ENCODE peak calls at places on chromosome 17, in seven cellular contexts. B, J, P, F, M, W and T are unnamed samples.

GRCh38 chr17:16215002-16215272 is 397 bp downstream of the NCOR1 start:
- DNase-seq in F (no peak), P (no peak), J (no peak), W (peak), M (peak), B (peak), T (peak)

GRCh38 chr17:19508327-19508867 is 25.3 kb upstream of the SLC47A1 start:
- DNase-seq in P (no peak), B (peak), W (no peak), J (peak), M (no peak), F (no peak), T (peak)

GRCh38 chr17:927611-928461 is 51.7 kb downstream of the NXN start:
- DNase-seq in B (no peak), F (no peak), W (peak), P (peak), M (peak), J (no peak), T (peak)

GRCh38 chr17:38456031-38456815 is 28.0 kb downstream of the ARHGAP23 start:
- DNase-seq in B (no peak), W (peak), F (no peak), P (no peak), M (peak), J (no peak), T (peak)

GRCh38 chr17:33498069-33498468 is 205.0 kb upstream of the ASIC2 start:
- DNase-seq in M (peak), F (no peak), W (no peak), P (no peak), B (no peak), J (no peak), T (no peak)

GRCh38 chr17:17913695-17914332 is 58.4 kb downstream of the TOM1L2 start:
- DNase-seq in J (no peak), M (peak), W (peak), P (peak), F (no peak), B (peak), T (peak)

GRCh38 chr17:51120357-51120738 is 320 bp downstream of the SPAG9 start:
- DNase-seq in P (peak), W (peak), J (no peak), B (no peak), M (no peak), F (no peak), T (peak)

GRCh38 chr17:31401456-31402254 is 10.2 kb downstream of the RAB11FIP4 start:
- DNase-seq in J (no peak), B (peak), P (no peak), W (no peak), F (no peak), M (no peak), T (no peak)

GRCh38 chr17:56173958-56174357 is 20.7 kb downstream of the ANKFN1 start:
- DNase-seq in P (no peak), J (no peak), W (no peak), M (peak), B (no peak), F (no peak), T (peak)

GRCh38 chr17:36813957-36814356 is 123.3 kb upstream of the LHX1 start:
- DNase-seq in J (no peak), P (no peak), F (no peak), W (no peak), B (no peak), M (no peak), T (no peak)

GRCh38 chr17:57021226-57021940 is 43.5 kb downstream of the SCPEP1 start:
- DNase-seq in W (peak), F (no peak), B (no peak), M (no peak), J (no peak), P (no peak), T (no peak)

GRCh38 chr17:14203392-14203791 is 33.3 kb downstream of the CDRT15 start:
- DNase-seq in B (no peak), P (peak), F (no peak), M (no peak), J (no peak), W (no peak), T (peak)

GRCh38 chr17:43219001-43219400 is 7.3 kb downstream of the TMEM106A start:
- DNase-seq in M (no peak), J (no peak), W (no peak), P (no peak), F (no peak), B (no peak), T (no peak)

GRCh38 chr17:45895304-45895968 is 1.1 kb downstream of the MAPT start:
- DNase-seq in P (no peak), W (no peak), M (peak), J (peak), B (peak), F (peak), T (peak)

GRCh38 chr17:6893382-6894205 is 62.1 kb upstream of the TEKT1 start:
- DNase-seq in J (peak), M (no peak), F (no peak), P (no peak), B (peak), W (no peak), T (peak)

GRCh38 chr17:20103454-20104448 is 94.6 kb downstream of the SPECC1 start:
- DNase-seq in P (no peak), B (no peak), M (no peak), F (no peak), W (no peak), J (no peak), T (no peak)

GRCh38 chr17:35097776-35098175 is 21.9 kb downstream of the RAD51D start:
- DNase-seq in B (no peak), P (no peak), F (no peak), M (no peak), J (no peak), W (no peak), T (no peak)

GRCh38 chr17:79411419-79411818 is 199.4 kb downstream of the RBFOX3 start:
- DNase-seq in F (no peak), J (no peak), M (no peak), W (no peak), B (no peak), P (no peak), T (no peak)

GRCh38 chr17:44247346-44248219 is 20.4 kb downstream of the SLC4A1 start:
- DNase-seq in F (no peak), W (no peak), P (no peak), M (no peak), B (no peak), J (no peak), T (no peak)

GRCh38 chr17:19410875-19411291 is at the start of gene RNF112:
- DNase-seq in M (no peak), J (no peak), P (peak), B (no peak), F (no peak), W (no peak), T (peak)

GRCh38 chr17:67602974-67603373 is 114.8 kb upstream of the NOL11 start:
- DNase-seq in M (peak), F (peak), J (peak), B (peak), P (peak), W (no peak), T (peak)

GRCh38 chr17:61475726-61476125 is 23.5 kb downstream of the TBX4 start:
- DNase-seq in B (peak), J (no peak), W (no peak), M (peak), F (no peak), P (peak), T (no peak)

GRCh38 chr17:39676198-39676819 is 8.1 kb downstream of the PNMT start:
- DNase-seq in B (no peak), J (no peak), F (no peak), M (no peak), P (no peak), W (no peak), T (no peak)

GRCh38 chr17:47120521-47121095 is 68.5 kb downstream of the CDC27 start:
- DNase-seq in F (no peak), J (no peak), B (no peak), P (peak), M (peak), W (no peak), T (no peak)

GRCh38 chr17:39225974-39226683 is 384 bp upstream of the STAC2 start:
- DNase-seq in F (peak), P (peak), B (peak), W (no peak), J (peak), M (peak), T (peak)

GRCh38 chr17:55433029-55433628 is 11.5 kb upstream of the MMD start:
- DNase-seq in J (no peak), M (no peak), F (no peak), B (no peak), P (peak), W (peak), T (peak)

GRCh38 chr17:13835151-13835550 is 233.4 kb upstream of the HS3ST3A1 start:
- DNase-seq in W (no peak), J (no peak), P (no peak), F (no peak), M (no peak), B (no peak), T (no peak)

GRCh38 chr17:35084987-35085386 is 21.5 kb upstream of the RFFL start:
- DNase-seq in M (no peak), P (peak), W (no peak), J (no peak), B (no peak), F (no peak), T (peak)

DNA sequence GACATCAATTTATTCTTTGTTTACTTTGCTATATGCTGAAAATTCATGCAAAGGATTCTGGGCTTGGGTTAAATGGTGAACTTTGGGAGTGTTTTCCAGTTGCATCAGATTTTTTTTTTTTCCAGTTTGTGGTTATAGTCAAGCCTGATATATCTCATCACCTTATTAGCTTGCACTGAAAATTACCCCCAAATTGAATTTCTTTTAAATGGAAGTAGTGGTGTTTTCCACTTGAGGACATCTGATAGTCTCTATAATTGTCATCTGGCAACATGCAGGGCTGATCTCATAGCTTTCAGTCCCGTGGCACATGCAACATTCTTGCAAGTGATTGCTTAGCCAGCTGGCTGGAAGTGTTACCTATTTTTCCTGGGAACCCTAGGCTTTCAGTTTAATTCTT is 4.7 kb upstream of the KRTAP3-1 start:
- DNase-seq in M (no peak), B (no peak), J (no peak), P (peak), F (no peak), W (no peak), T (peak)
- H3K18ac ChIP-seq in M (no peak), B (no peak), J (no peak), P (no peak), F (no peak), W (no peak), T (no peak)

GRCh38 chr17:66542183-66542966 is 240.0 kb downstream of the PRKCA start:
- DNase-seq in B (no peak), P (peak), M (peak), F (no peak), W (no peak), J (no peak), T (no peak)
- H3K18ac ChIP-seq in B (no peak), P (peak), M (peak), F (no peak), W (no peak), J (no peak), T (no peak)

GRCh38 chr17:82310877-82311276 is 6.5 kb downstream of the CD7 start:
- DNase-seq in W (no peak), P (no peak), J (no peak), B (no peak), F (no peak), M (no peak), T (no peak)
- H3K18ac ChIP-seq in W (no peak), P (no peak), J (no peak), B (no peak), F (no peak), M (no peak), T (no peak)

GRCh38 chr17:69455040-69455439 is 40.5 kb downstream of the MAP2K6 start:
- DNase-seq in B (no peak), J (no peak), M (no peak), P (no peak), F (no peak), W (no peak), T (no peak)
- H3K18ac ChIP-seq in B (no peak), J (no peak), M (no peak), P (no peak), F (no peak), W (no peak), T (no peak)

GRCh38 chr17:48615963-48616718 is 1.0 kb upstream of the HOXB8 start:
- DNase-seq in W (no peak), J (no peak), B (no peak), M (peak), P (no peak), F (no peak), T (no peak)
- H3K18ac ChIP-seq in W (no peak), J (no peak), B (no peak), M (peak), P (no peak), F (no peak), T (no peak)

DNA sequence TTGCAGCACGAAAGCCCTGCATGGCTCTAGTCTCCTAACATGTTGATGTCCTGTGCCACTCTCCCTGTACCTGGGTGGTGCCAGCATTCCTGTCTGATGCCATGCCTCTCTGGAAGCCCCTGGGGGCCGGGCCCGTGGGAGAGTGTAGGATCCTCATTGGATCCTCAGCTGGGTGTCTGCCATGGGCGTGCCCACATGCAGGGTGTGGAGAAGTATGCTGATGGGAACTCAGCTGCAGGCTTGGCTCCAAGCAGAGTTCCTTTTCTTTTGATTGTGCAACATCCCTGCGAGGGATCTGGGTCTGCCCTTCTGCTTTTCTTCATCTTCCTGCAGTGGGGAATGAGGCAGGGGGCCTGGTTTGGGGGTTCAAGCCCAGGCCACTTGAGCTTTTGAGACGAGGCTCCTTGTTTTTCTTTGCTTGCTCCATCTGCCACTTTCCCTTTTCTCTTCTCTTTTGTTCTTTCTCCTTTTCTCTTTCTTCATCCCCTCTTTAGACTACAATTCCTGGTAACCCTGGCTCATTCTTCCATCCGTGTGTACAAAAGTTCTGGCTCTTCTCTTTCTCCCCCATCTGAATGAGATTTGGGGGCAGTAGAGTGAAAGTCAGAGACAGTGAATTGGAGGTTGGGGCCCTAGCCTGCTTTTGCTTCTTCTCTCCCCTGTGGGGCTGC is 32.9 kb downstream of the KSR1 start:
- DNase-seq in P (peak), B (no peak), J (no peak), W (peak), F (no peak), M (peak), T (no peak)
- H3K18ac ChIP-seq in P (peak), B (no peak), J (no peak), W (no peak), F (peak), M (no peak), T (no peak)

DNA sequence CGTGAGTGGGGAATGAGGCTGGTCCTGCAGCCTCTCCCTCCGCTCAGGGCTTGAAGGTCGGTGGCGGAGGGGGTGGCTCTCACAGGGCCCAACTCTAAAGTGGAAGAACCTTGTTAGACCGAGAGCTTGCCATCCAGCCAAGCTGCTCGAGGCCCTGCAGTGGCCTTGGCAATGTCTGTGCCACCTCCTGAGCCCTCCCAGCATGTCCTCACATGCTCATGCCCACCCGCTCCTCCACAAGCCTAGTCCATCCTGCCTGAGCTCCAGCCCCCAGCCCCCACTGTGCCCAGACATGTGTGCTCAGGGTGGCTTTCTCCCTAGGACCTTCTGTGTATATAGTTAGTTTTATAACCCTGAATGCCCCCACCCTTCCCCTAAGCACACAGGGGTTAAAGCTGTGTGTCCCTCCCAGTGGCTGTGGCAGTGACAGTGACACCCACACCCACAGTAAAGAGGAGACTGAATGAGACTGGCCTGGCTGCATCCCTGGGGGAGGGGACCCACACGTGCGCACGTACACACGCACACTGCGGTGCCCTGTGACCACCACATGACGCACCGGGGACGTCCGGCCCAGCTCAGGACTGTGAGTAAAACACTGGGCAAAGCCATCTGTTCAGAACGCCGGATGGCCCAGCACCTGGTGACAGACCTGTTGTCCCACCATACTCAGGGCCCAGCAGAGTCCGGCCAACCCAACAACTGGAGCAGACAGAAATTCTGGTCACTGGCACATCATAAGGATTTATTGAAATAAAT is 15.6 kb downstream of the PDK2 start:
- DNase-seq in F (no peak), P (no peak), J (no peak), W (no peak), B (no peak), M (no peak), T (no peak)
- H3K18ac ChIP-seq in F (peak), P (no peak), J (no peak), W (no peak), B (no peak), M (no peak), T (no peak)

GRCh38 chr17:21287703-21288449 is 3.4 kb downstream of the MAP2K3 start:
- DNase-seq in M (peak), F (no peak), P (peak), J (no peak), B (no peak), W (peak), T (no peak)

GRCh38 chr17:21289902-21290571 is 5.5 kb downstream of the MAP2K3 start:
- DNase-seq in W (no peak), F (no peak), B (no peak), J (no peak), M (no peak), P (no peak), T (no peak)

GRCh38 chr17:21289175-21289901 is 4.8 kb downstream of the MAP2K3 start:
- DNase-seq in F (no peak), B (no peak), M (no peak), J (no peak), P (no peak), W (no peak), T (no peak)

GRCh38 chr17:21286771-21287702 is 2.5 kb downstream of the MAP2K3 start:
- DNase-seq in B (no peak), W (peak), F (no peak), J (no peak), M (no peak), P (no peak), T (no peak)

DNA sequence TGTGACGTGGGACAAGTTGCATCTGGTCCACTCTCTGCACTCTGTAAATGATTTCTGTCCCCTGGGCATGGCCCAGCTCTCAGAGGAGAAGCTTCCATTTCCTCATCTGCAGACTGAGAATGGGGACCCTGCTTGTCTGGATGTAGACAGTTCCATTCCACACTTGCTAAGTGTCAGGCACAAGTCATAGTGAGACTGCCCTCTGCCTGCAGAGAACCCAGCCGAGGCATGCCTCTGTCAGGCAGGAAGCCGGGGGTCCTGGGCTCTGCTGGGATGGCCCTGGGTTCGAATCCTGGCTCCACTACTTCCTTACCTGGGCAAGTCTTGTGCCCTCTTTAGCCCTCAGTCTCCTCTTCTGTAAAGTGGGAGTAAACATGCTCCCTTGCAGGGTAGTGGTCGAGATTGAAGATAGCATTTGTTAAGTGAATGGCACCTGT is 4.1 kb downstream of the MAP2K3 start:
- DNase-seq in F (no peak), M (peak), W (no peak), J (no peak), B (no peak), P (no peak), T (no peak)
- H3K18ac ChIP-seq in F (no peak), M (peak), W (no peak), J (peak), B (no peak), P (peak), T (no peak)

GRCh38 chr17:74954665-74955421 is 17.7 kb downstream of the HID1 start:
- DNase-seq in B (no peak), W (no peak), F (no peak), P (no peak), J (no peak), M (no peak), T (no peak)
- H3K18ac ChIP-seq in B (no peak), W (no peak), F (no peak), P (no peak), J (no peak), M (no peak), T (no peak)

GRCh38 chr17:80913928-80914821 is 77.5 kb upstream of the CHMP6 start:
- DNase-seq in J (no peak), M (no peak), W (no peak), B (no peak), P (no peak), F (no peak), T (no peak)
- H3K18ac ChIP-seq in J (no peak), M (no peak), W (no peak), B (no peak), P (no peak), F (no peak), T (no peak)